ENCODE peak calls at places on chromosome 21, in seven cellular contexts. G is cardiac fibroblast, T is NB4, O is endodermal cell, Z is ascending aorta, E is adrenal gland, F is heart right ventricle. I is an unnamed sample.

GRCh38 chr21:26148071-26148470 is 22.5 kb downstream of the APP start:
- DNase-seq in T (no peak), O (peak), E (no peak), G (peak), Z (no peak), F (peak), I (no peak)

GRCh38 chr21:41566500-41567014 is 58.6 kb upstream of the TMPRSS2 start:
- DNase-seq in F (no peak), E (no peak), Z (no peak), G (no peak), T (no peak), O (no peak), I (no peak)

GRCh38 chr21:20802631-20803260 is 195.5 kb upstream of the NCAM2 start:
- DNase-seq in F (no peak), E (no peak), Z (no peak), T (no peak), O (no peak), G (no peak), I (no peak)

GRCh38 chr21:28106370-28106890 is 886.2 kb downstream of the LTN1 start:
- DNase-seq in T (no peak), Z (no peak), E (no peak), F (no peak), G (no peak), O (no peak), I (no peak)

GRCh38 chr21:27112186-27112585 is 145.3 kb upstream of the ADAMTS5 start:
- DNase-seq in T (no peak), E (no peak), Z (no peak), O (no peak), G (no peak), F (no peak), I (no peak)

GRCh38 chr21:28633803-28634572 is 358.7 kb downstream of the LTN1 start:
- DNase-seq in Z (peak), E (no peak), T (no peak), O (no peak), F (peak), G (peak), I (no peak)

GRCh38 chr21:41630917-41631316 is 123.0 kb upstream of the TMPRSS2 start:
- DNase-seq in E (no peak), O (no peak), F (no peak), Z (no peak), T (no peak), G (no peak), I (no peak)

GRCh38 chr21:42461881-42462877 is 33.8 kb downstream of the RSPH1 start:
- DNase-seq in F (no peak), G (no peak), T (peak), Z (no peak), E (peak), O (peak), I (no peak)

GRCh38 chr21:33825898-33826297 is 89.7 kb downstream of the ATP5PO start:
- DNase-seq in Z (no peak), G (peak), E (no peak), T (no peak), F (no peak), O (no peak), I (no peak)

GRCh38 chr21:25938673-25939395 is 204.1 kb downstream of the GABPA start:
- DNase-seq in G (peak), F (no peak), Z (no peak), O (no peak), T (no peak), E (no peak), I (no peak)

GRCh38 chr21:41767606-41768370 is 936 bp upstream of the RIPK4 start:
- DNase-seq in G (peak), F (no peak), O (peak), Z (peak), T (no peak), E (no peak), I (no peak)

GRCh38 chr21:23799376-23799775 is 1807.9 kb downstream of the MRPL39 start:
- DNase-seq in T (no peak), E (no peak), O (no peak), G (no peak), F (no peak), Z (no peak), I (no peak)

GRCh38 chr21:42754270-42754933 is 101.0 kb downstream of the PDE9A start:
- DNase-seq in E (no peak), F (no peak), G (no peak), Z (no peak), T (no peak), O (no peak), I (no peak)

GRCh38 chr21:30831194-30831765 is 1.7 kb upstream of the KRTAP7-1 start:
- DNase-seq in O (peak), Z (no peak), G (peak), E (no peak), F (no peak), T (peak), I (peak)

GRCh38 chr21:33430858-33431257 is 27.6 kb downstream of the IFNGR2 start:
- DNase-seq in T (no peak), F (no peak), Z (no peak), E (no peak), G (no peak), O (no peak), I (no peak)

GRCh38 chr21:31338892-31339368 is 5.1 kb downstream of the TIAM1 start:
- DNase-seq in T (no peak), O (no peak), G (no peak), E (no peak), F (no peak), Z (no peak), I (no peak)

GRCh38 chr21:21216013-21216412 is 217.8 kb downstream of the NCAM2 start:
- DNase-seq in G (no peak), F (no peak), E (no peak), T (no peak), O (no peak), Z (no peak), I (no peak)

GRCh38 chr21:32844653-32845443 is 73.3 kb upstream of the PAXBP1 start:
- DNase-seq in O (no peak), F (no peak), T (peak), Z (no peak), E (peak), G (peak), I (peak)

GRCh38 chr21:42653492-42654061 is at the start of gene PDE9A:
- DNase-seq in T (peak), G (no peak), Z (no peak), E (peak), O (peak), F (peak), I (no peak)

GRCh38 chr21:43365611-43366426 is 61.1 kb downstream of the SIK1 start:
- DNase-seq in O (no peak), T (no peak), F (peak), G (no peak), E (no peak), Z (no peak), I (no peak)

GRCh38 chr21:29342394-29342957 is 43.8 kb downstream of the BACH1 start:
- DNase-seq in G (peak), E (peak), F (peak), O (no peak), T (no peak), Z (peak), I (no peak)

GRCh38 chr21:43644609-43645008 is 14.7 kb downstream of the HSF2BP start:
- DNase-seq in O (no peak), G (peak), E (peak), F (no peak), T (no peak), Z (peak), I (no peak)

GRCh38 chr21:42513151-42513984 is at the start of gene SLC37A1:
- DNase-seq in O (peak), E (no peak), G (no peak), Z (peak), T (peak), F (peak), I (peak)

GRCh38 chr21:29149771-29150425 is 19.5 kb downstream of the MAP3K7CL start:
- DNase-seq in G (peak), Z (no peak), E (no peak), T (no peak), F (no peak), O (no peak), I (no peak)

GRCh38 chr21:34302496-34302895 is 61.3 kb upstream of the KCNE2 start:
- DNase-seq in Z (no peak), T (no peak), O (no peak), E (no peak), F (no peak), G (no peak), I (no peak)

GRCh38 chr21:33732038-33732437 is 89.7 kb downstream of the ITSN1 start:
- DNase-seq in T (no peak), Z (no peak), E (no peak), F (no peak), O (no peak), G (no peak), I (no peak)

GRCh38 chr21:28193189-28193588 is 799.5 kb downstream of the LTN1 start:
- DNase-seq in T (peak), O (no peak), G (no peak), Z (no peak), F (no peak), E (no peak), I (no peak)

GRCh38 chr21:34198232-34199120 is 125.1 kb downstream of the MRPS6 start:
- DNase-seq in Z (no peak), E (no peak), F (no peak), T (peak), O (no peak), G (no peak), I (peak)

GRCh38 chr21:40318371-40318770 is 451.1 kb downstream of the PCP4 start:
- DNase-seq in T (no peak), G (no peak), E (no peak), Z (no peak), F (no peak), O (no peak), I (no peak)

GRCh38 chr21:32469628-32470027 is 57.1 kb downstream of the EVA1C start:
- DNase-seq in T (no peak), E (no peak), O (no peak), Z (no peak), F (no peak), G (no peak), I (no peak)

GRCh38 chr21:33433425-33434114 is 30.4 kb downstream of the IFNGR2 start:
- DNase-seq in G (no peak), Z (no peak), O (no peak), T (peak), E (no peak), F (no peak), I (peak)

GRCh38 chr21:44706026-44706705 is 5.2 kb downstream of the TSPEAR start:
- DNase-seq in O (peak), T (no peak), F (no peak), G (no peak), Z (peak), E (no peak), I (no peak)
- H3K4me3 ChIP-seq in O (peak), T (no peak), F (no peak), G (no peak), Z (no peak), E (no peak), I (no peak)

GRCh38 chr21:36692125-36692843 is 6.6 kb upstream of the SIM2 start:
- DNase-seq in Z (no peak), O (peak), T (no peak), E (no peak), G (no peak), F (no peak), I (no peak)
- H3K4me3 ChIP-seq in Z (no peak), O (peak), T (no peak), E (no peak), G (no peak), F (no peak), I (no peak)

GRCh38 chr21:15754640-15755039 is 24.9 kb downstream of the USP25 start:
- DNase-seq in O (no peak), E (no peak), G (peak), F (no peak), Z (no peak), T (no peak), I (no peak)

GRCh38 chr21:15755125-15755524 is 25.3 kb downstream of the USP25 start:
- DNase-seq in Z (no peak), T (no peak), F (no peak), O (no peak), E (no peak), G (no peak), I (no peak)

GRCh38 chr21:15751561-15751960 is 21.8 kb downstream of the USP25 start:
- DNase-seq in T (no peak), O (no peak), F (no peak), G (peak), E (no peak), Z (no peak), I (no peak)

GRCh38 chr21:15751037-15751436 is 21.3 kb downstream of the USP25 start:
- DNase-seq in T (no peak), F (no peak), Z (no peak), O (no peak), E (no peak), G (no peak), I (no peak)

GRCh38 chr21:15752763-15753407 is 23.1 kb downstream of the USP25 start:
- DNase-seq in O (peak), Z (no peak), G (no peak), T (no peak), F (no peak), E (no peak), I (no peak)
- H3K4me3 ChIP-seq in O (no peak), Z (no peak), G (no peak), T (no peak), F (no peak), E (no peak), I (no peak)

GRCh38 chr21:35672313-35672712 is 388.0 kb downstream of the SETD4 start:
- DNase-seq in T (no peak), F (no peak), Z (no peak), E (no peak), O (no peak), G (no peak), I (no peak)

GRCh38 chr21:35674895-35675470 is 385.3 kb downstream of the SETD4 start:
- DNase-seq in G (peak), F (no peak), O (no peak), E (no peak), T (no peak), Z (no peak), I (no peak)

GRCh38 chr21:35678393-35678792 is 381.9 kb downstream of the SETD4 start:
- DNase-seq in Z (no peak), F (no peak), G (no peak), E (no peak), O (no peak), T (no peak), I (no peak)

GRCh38 chr21:35677298-35677841 is 383.0 kb downstream of the SETD4 start:
- DNase-seq in Z (no peak), G (no peak), T (no peak), E (no peak), O (no peak), F (no peak), I (no peak)

DNA sequence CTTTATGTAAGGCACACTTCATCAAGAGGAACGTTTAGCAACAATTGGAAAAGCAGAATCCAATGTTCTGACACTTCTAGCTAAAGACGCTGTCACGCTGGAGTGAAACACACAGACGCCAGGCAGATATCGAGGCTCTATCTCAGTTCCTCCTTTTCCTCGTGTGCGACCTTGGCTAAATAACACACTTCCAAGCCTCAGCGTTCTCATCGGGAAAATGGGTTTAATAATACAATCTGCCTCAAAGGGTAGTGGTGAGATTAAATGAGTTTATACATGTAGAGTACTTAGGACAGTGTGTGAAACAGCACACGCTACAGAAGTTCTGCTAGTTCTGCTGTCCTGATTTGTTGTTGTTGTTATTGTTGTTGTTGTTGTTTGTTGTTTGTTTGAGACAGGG is 386.1 kb downstream of the SETD4 start:
- DNase-seq in T (no peak), G (no peak), E (no peak), Z (no peak), O (no peak), F (no peak), I (no peak)
- H3K4me3 ChIP-seq in T (no peak), G (no peak), E (no peak), Z (no peak), O (no peak), F (no peak), I (no peak)

GRCh38 chr21:46665566-46665965 is 30.1 kb downstream of the PRMT2 start:
- DNase-seq in E (no peak), T (no peak), O (no peak), G (no peak), Z (no peak), F (no peak), I (no peak)

GRCh38 chr21:46664316-46664995 is 29.0 kb downstream of the PRMT2 start:
- DNase-seq in O (no peak), G (no peak), E (no peak), F (no peak), Z (no peak), T (no peak), I (no peak)

GRCh38 chr21:46667191-46667734 is 31.8 kb downstream of the PRMT2 start:
- DNase-seq in E (no peak), O (peak), G (peak), F (no peak), Z (no peak), T (peak), I (peak)

GRCh38 chr21:46667735-46668380 is 32.4 kb downstream of the PRMT2 start:
- DNase-seq in O (peak), G (peak), F (no peak), Z (no peak), T (peak), E (no peak), I (no peak)

DNA sequence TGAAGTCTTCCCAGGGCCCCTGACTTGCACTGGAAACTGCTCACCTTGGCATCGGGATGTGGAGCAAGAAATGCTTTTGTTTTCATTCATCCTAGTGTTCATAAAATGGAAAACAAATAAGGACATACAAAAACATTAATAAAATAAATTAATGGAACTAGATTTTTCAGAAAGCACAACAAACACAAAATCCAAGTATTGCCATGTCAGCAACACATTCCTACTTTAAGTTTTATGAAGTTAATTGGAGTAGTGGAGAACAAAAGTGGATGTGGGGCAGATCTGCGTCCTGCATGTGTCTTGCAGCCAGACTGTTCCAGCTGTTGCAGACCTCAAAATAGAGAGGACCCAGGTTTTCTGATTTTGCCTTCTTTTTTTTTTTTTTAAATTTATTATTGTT is 32.9 kb downstream of the PRMT2 start:
- DNase-seq in E (no peak), T (no peak), O (no peak), Z (no peak), G (no peak), F (no peak), I (no peak)
- H3K4me3 ChIP-seq in E (no peak), T (peak), O (peak), Z (peak), G (peak), F (peak), I (no peak)

GRCh38 chr21:38468989-38469388 is 29.3 kb downstream of the ERG start:
- DNase-seq in G (no peak), Z (no peak), T (no peak), O (no peak), F (no peak), E (no peak), I (no peak)
- H3K4me3 ChIP-seq in G (no peak), Z (no peak), T (no peak), O (no peak), F (no peak), E (no peak), I (no peak)

I was measured in HL-60.